ENCODE peak calls at places on chromosomes 13 and 19, in nine cellular contexts. V is cardiac muscle cell, O is DND-41, P is mammary epithelial cell, K is astrocyte, D is SK-N-SH, E is fibroblast of lung, S is lower lobe of right lung, W is IMR-90. Z is an unnamed sample.

GRCh38 chr13:113060557-113061270 is 44.9 kb upstream of the F7 start:
- DNase-seq in O (no peak), K (no peak), D (no peak), W (no peak), V (no peak), S (peak; percentile 39), E (no peak), P (no peak), Z (no peak)

GRCh38 chr19:51002542-51003311 is 1.3 kb upstream of the KLK8 start:
- DNase-seq in O (peak; percentile 17), P (peak; percentile 88), K (no peak), D (peak; percentile 41), E (no peak), S (no peak), W (no peak), V (peak; percentile 17), Z (no peak)

GRCh38 chr19:17554968-17555479 is 425 bp upstream of the COLGALT1 start:
- DNase-seq in V (no peak), D (no peak), W (no peak), E (no peak), P (no peak), S (no peak), O (no peak), K (no peak), Z (no peak)

GRCh38 chr19:55590621-55591020 is 8.7 kb downstream of the FIZ1 start:
- DNase-seq in O (peak; percentile 35), P (no peak), W (no peak), D (no peak), V (peak; percentile 9), S (no peak), K (no peak), E (no peak), Z (no peak)

GRCh38 chr13:38970380-38971051 is 20.1 kb downstream of the STOML3 start:
- DNase-seq in W (no peak), D (peak; percentile 3), E (no peak), V (no peak), O (no peak), S (no peak), K (no peak), P (no peak), Z (no peak)

GRCh38 chr13:77919351-77920294 is 992 bp upstream of the EDNRB start:
- DNase-seq in W (peak; percentile 15), O (no peak), E (peak; percentile 35), P (no peak), S (peak; percentile 54), K (peak; percentile 20), V (peak; percentile 61), D (peak; percentile 56), Z (peak; percentile 45)

GRCh38 chr19:47228168-47228936 is 2.6 kb downstream of the BBC3 start:
- DNase-seq in D (peak; percentile 66), O (no peak), E (no peak), K (no peak), P (peak; percentile 26), W (peak; percentile 17), V (no peak), S (peak; percentile 73), Z (peak; percentile 85)

GRCh38 chr13:102286326-102286725 is 115.5 kb downstream of the FGF14 start:
- DNase-seq in W (peak; percentile 96), D (no peak), E (peak; percentile 93), K (peak; percentile 92), S (no peak), P (peak; percentile 93), V (peak; percentile 68), O (no peak), Z (no peak)

GRCh38 chr13:95564091-95564490 is 11.6 kb downstream of the CLDN10 start:
- DNase-seq in O (no peak), S (no peak), E (no peak), W (no peak), K (no peak), V (peak; percentile 47), D (no peak), P (no peak), Z (no peak)

GRCh38 chr13:26946675-26947342 is 186.2 kb upstream of the GPR12 start:
- DNase-seq in O (no peak), W (peak; percentile 73), K (peak; percentile 32), S (no peak), E (peak; percentile 48), V (peak; percentile 84), D (peak; percentile 48), P (peak; percentile 29), Z (no peak)

GRCh38 chr13:61706899-61707298 is 291.2 kb upstream of the PCDH20 start:
- DNase-seq in V (no peak), D (peak; percentile 16), O (no peak), K (no peak), E (no peak), S (no peak), P (no peak), W (no peak), Z (no peak)

GRCh38 chr19:2578391-2578826 is 102.5 kb downstream of the GADD45B start:
- DNase-seq in W (peak; percentile 49), S (no peak), P (peak; percentile 24), D (no peak), V (peak; percentile 71), E (peak; percentile 79), O (no peak), K (peak; percentile 71), Z (peak; percentile 60)

GRCh38 chr13:114212096-114212495 is 22.6 kb upstream of the CDC16 start:
- DNase-seq in S (no peak), E (peak; percentile 65), K (peak; percentile 48), P (no peak), W (peak; percentile 81), O (no peak), V (no peak), D (no peak), Z (no peak)

GRCh38 chr13:50682002-50682401 is 161.5 kb downstream of the DLEU7 start:
- DNase-seq in E (no peak), O (no peak), S (no peak), V (no peak), W (no peak), D (no peak), P (no peak), K (no peak), Z (no peak)

GRCh38 chr13:46896346-46897138 is at the start of gene HTR2A:
- DNase-seq in D (no peak), S (peak; percentile 58), O (peak; percentile 22), P (peak; percentile 8), K (no peak), E (peak; percentile 26), W (peak; percentile 17), V (peak; percentile 58), Z (peak; percentile 5)

GRCh38 chr19:23343434-23344010 is 51.7 kb downstream of the ZNF91 start:
- DNase-seq in S (no peak), V (no peak), K (peak; percentile 11), P (peak; percentile 30), D (no peak), E (peak; percentile 7), O (no peak), W (no peak), Z (no peak)

GRCh38 chr13:73440296-73440895 is 381.6 kb downstream of the KLF5 start:
- DNase-seq in S (no peak), O (peak; percentile 39), D (no peak), P (peak; percentile 39), V (no peak), E (no peak), W (no peak), K (no peak), Z (peak; percentile 40)

GRCh38 chr13:113767366-113767765 is 8.3 kb downstream of the TMEM255B start:
- DNase-seq in K (no peak), S (no peak), D (no peak), P (no peak), V (no peak), W (no peak), O (no peak), E (no peak), Z (no peak)

DNA sequence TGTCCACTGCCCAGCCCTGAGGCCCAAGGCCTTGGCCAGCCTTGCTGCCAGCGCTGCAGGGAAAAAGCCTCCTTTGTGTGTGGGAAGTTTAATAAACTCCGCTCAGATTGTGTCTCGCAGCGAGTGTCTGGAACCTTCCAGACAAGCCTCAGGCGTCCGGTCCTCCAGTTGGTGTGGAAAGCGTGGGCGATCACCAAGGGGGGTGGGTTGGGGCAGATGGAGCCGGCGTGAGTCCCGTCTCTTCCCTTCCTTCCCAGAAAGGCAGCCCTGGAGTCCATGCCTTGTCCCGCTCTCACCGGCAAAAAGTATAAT is 4.6 kb downstream of the STK11 start:
- DNase-seq in K (no peak), V (no peak), O (no peak), S (no peak), E (peak; percentile 37), W (no peak), P (no peak), D (no peak), Z (no peak)
- H3K4me1 ChIP-seq in K (peaks cover 42% of the 10 kb centered on the region), V (peaks cover 37% of the 10 kb centered on the region), O (peaks cover 38% of the 10 kb centered on the region), S (peaks cover 84% of the 10 kb centered on the region), E (peaks cover 25% of the 10 kb centered on the region), W (peaks cover 23% of the 10 kb centered on the region), P (peaks cover 57% of the 10 kb centered on the region), D (peaks cover 21% of the 10 kb centered on the region), Z (peaks cover 61% of the 10 kb centered on the region)

GRCh38 chr13:43238341-43239083 is 215.1 kb downstream of the DNAJC15 start:
- DNase-seq in K (no peak), O (no peak), E (no peak), W (no peak), V (no peak), S (no peak), D (peak; percentile 50), P (no peak), Z (no peak)
- TF ChIP-seq CTCF in K (no peak), O (no peak), E (no peak), W (no peak), V (no peak), S (no peak), D (no peak), P (no peak), Z (no peak)

GRCh38 chr19:9348253-9348652 is 14.6 kb upstream of the ZNF177 start:
- DNase-seq in K (no peak), S (no peak), P (no peak), W (no peak), V (no peak), D (no peak), E (no peak), O (no peak), Z (no peak)
- H3K36me3 ChIP-seq in K (no peaks in the 10 kb centered on the region), S (peaks cover 10% of the 10 kb centered on the region), P (no peaks in the 10 kb centered on the region), W (peaks cover 3% of the 10 kb centered on the region), V (no peaks in the 10 kb centered on the region), D (peaks cover 3% of the 10 kb centered on the region), E (no peaks in the 10 kb centered on the region), O (peaks cover 36% of the 10 kb centered on the region), Z (no peaks in the 10 kb centered on the region)

GRCh38 chr13:75458696-75459422 is 23.1 kb downstream of the TBC1D4 start:
- DNase-seq in K (no peak), D (peak; percentile 48), O (no peak), E (no peak), V (no peak), S (peak; percentile 58), P (peak; percentile 48), W (no peak), Z (peak; percentile 68)

GRCh38 chr13:75461314-75461713 is 20.7 kb downstream of the TBC1D4 start:
- DNase-seq in P (peak; percentile 21), S (no peak), V (no peak), D (no peak), O (no peak), E (peak; percentile 12), W (peak; percentile 15), K (no peak), Z (no peak)

GRCh38 chr13:75465236-75465635 is 16.7 kb downstream of the TBC1D4 start:
- DNase-seq in S (no peak), W (no peak), O (no peak), D (no peak), P (no peak), V (no peak), K (no peak), E (no peak), Z (no peak)

GRCh38 chr13:75455962-75456361 is 26.0 kb downstream of the TBC1D4 start:
- DNase-seq in V (no peak), P (no peak), S (no peak), D (no peak), O (no peak), W (no peak), E (no peak), K (no peak), Z (no peak)

GRCh38 chr13:75460644-75461043 is 21.3 kb downstream of the TBC1D4 start:
- DNase-seq in D (no peak), P (no peak), O (no peak), E (no peak), V (no peak), S (no peak), W (no peak), K (no peak), Z (no peak)
- H3K4me1 ChIP-seq in D (no peaks in the 10 kb centered on the region), P (peaks cover 33% of the 10 kb centered on the region), O (no peaks in the 10 kb centered on the region), E (no peaks in the 10 kb centered on the region), V (peaks cover 24% of the 10 kb centered on the region), S (no peaks in the 10 kb centered on the region), W (no peaks in the 10 kb centered on the region), K (peaks cover 4% of the 10 kb centered on the region), Z (no peaks in the 10 kb centered on the region)

Z was measured in mucosa of descending colon.